ENCODE peak calls at places on chromosomes 1 and 21, in ten cellular contexts. E is psoas muscle, S is AG10803, T is uterus, X is heart right ventricle, K is HFF-Myc, R is GM12865, A is BJ, H is breast epithelium, B is fibroblast of lung. U is an unnamed sample.

GRCh38 chr1:10407201-10407600 is 8.3 kb downstream of the PGD start:
- DNase-seq in E (no peak), S (no peak), T (no peak), X (no peak), K (no peak), R (no peak), A (no peak), H (no peak), B (no peak), U (no peak)

GRCh38 chr1:43414634-43415223 is 25.0 kb downstream of the SZT2 start:
- DNase-seq in E (peak; percentile 48), S (peak; percentile 26), T (peak; percentile 53), X (peak; percentile 50), K (no peak), R (peak; percentile 62), A (no peak), H (no peak), B (peak; percentile 41), U (no peak)

GRCh38 chr21:43188181-43188580 is 19.4 kb downstream of the CRYAA start:
- DNase-seq in E (no peak), S (no peak), T (no peak), X (no peak), K (no peak), R (no peak), A (no peak), H (peak; percentile 22), B (no peak), U (no peak)

GRCh38 chr1:210372931-210373627 is 44.4 kb downstream of the HHAT start:
- DNase-seq in E (no peak), S (no peak), T (no peak), X (no peak), K (no peak), R (no peak), A (no peak), H (no peak), B (no peak), U (no peak)

GRCh38 chr1:205497351-205497750 is 7.1 kb upstream of the CDK18 start:
- DNase-seq in E (no peak), S (no peak), T (no peak), X (no peak), K (no peak), R (no peak), A (no peak), H (no peak), B (no peak), U (no peak)

GRCh38 chr1:157574836-157575235 is 22.5 kb upstream of the FCRL5 start:
- DNase-seq in E (no peak), S (no peak), T (no peak), X (no peak), K (no peak), R (no peak), A (no peak), H (no peak), B (no peak), U (no peak)

GRCh38 chr1:209530990-209531389 is 52.5 kb upstream of the CAMK1G start:
- DNase-seq in E (no peak), S (no peak), T (no peak), X (no peak), K (no peak), R (no peak), A (no peak), H (no peak), B (no peak), U (no peak)

GRCh38 chr1:85313888-85314696 is 37.7 kb upstream of the BCL10 start:
- DNase-seq in E (no peak), S (peak; percentile 98), T (no peak), X (peak; percentile 47), K (peak; percentile 88), R (no peak), A (peak; percentile 94), H (no peak), B (peak; percentile 97), U (peak; percentile 70)

GRCh38 chr1:58773406-58773840 is 10.4 kb downstream of the JUN start:
- DNase-seq in E (peak; percentile 33), S (peak; percentile 31), T (peak; percentile 58), X (peak; percentile 91), K (no peak), R (peak; percentile 65), A (no peak), H (peak; percentile 61), B (peak; percentile 86), U (peak; percentile 80)

GRCh38 chr1:3618576-3618903 is 6.3 kb upstream of the TPRG1L start:
- DNase-seq in E (no peak), S (no peak), T (no peak), X (no peak), K (no peak), R (no peak), A (no peak), H (no peak), B (no peak), U (no peak)

GRCh38 chr1:44511769-44512168 is 106.7 kb downstream of the RNF220 start:
- DNase-seq in E (no peak), S (peak; percentile 8), T (no peak), X (no peak), K (no peak), R (peak; percentile 63), A (no peak), H (no peak), B (no peak), U (no peak)

GRCh38 chr1:156643266-156644092 is 1.6 kb downstream of the BCAN start:
- DNase-seq in E (no peak), S (no peak), T (no peak), X (no peak), K (no peak), R (peak; percentile 66), A (no peak), H (no peak), B (no peak), U (no peak)

GRCh38 chr1:1080951-1081310 is 6.8 kb upstream of the RNF223 start:
- DNase-seq in E (no peak), S (no peak), T (no peak), X (peak; percentile 4), K (no peak), R (no peak), A (no peak), H (peak; percentile 48), B (no peak), U (no peak)
- H3K4me3 ChIP-seq in E (no peak overlapping the region), S (no peak overlapping the region), T (no peak overlapping the region), X (no peak overlapping the region), K (no peak overlapping the region), R (no peak overlapping the region), A (no peak overlapping the region), H (no peak overlapping the region), B (no peak overlapping the region), U (no peak overlapping the region)

GRCh38 chr1:200304146-200304545 is 105.7 kb downstream of the ZNF281 start:
- DNase-seq in E (no peak), S (peak; percentile 52), T (no peak), X (no peak), K (no peak), R (no peak), A (no peak), H (no peak), B (no peak), U (no peak)

GRCh38 chr1:200299571-200299970 is 110.3 kb downstream of the ZNF281 start:
- DNase-seq in E (no peak), S (peak; percentile 73), T (no peak), X (no peak), K (no peak), R (no peak), A (no peak), H (no peak), B (peak; percentile 25), U (no peak)

GRCh38 chr1:200302893-200303250 is 107.0 kb downstream of the ZNF281 start:
- DNase-seq in E (no peak), S (peak; percentile 42), T (no peak), X (no peak), K (no peak), R (no peak), A (no peak), H (no peak), B (peak; percentile 13), U (no peak)

GRCh38 chr1:200301152-200301551 is 108.7 kb downstream of the ZNF281 start:
- DNase-seq in E (no peak), S (no peak), T (no peak), X (no peak), K (no peak), R (no peak), A (no peak), H (no peak), B (no peak), U (no peak)

GRCh38 chr1:200302192-200302892 is 107.5 kb downstream of the ZNF281 start:
- DNase-seq in E (no peak), S (peak; percentile 40), T (no peak), X (peak; percentile 11), K (no peak), R (peak; percentile 65), A (no peak), H (no peak), B (peak; percentile 41), U (no peak)
- TF ChIP-seq CTCF in E (no peak), S (peak; percentile 23), T (no peak), X (no peak), K (no peak), R (no peak), A (no peak), H (no peak), B (peak; percentile 16), U (no peak)

DNA sequence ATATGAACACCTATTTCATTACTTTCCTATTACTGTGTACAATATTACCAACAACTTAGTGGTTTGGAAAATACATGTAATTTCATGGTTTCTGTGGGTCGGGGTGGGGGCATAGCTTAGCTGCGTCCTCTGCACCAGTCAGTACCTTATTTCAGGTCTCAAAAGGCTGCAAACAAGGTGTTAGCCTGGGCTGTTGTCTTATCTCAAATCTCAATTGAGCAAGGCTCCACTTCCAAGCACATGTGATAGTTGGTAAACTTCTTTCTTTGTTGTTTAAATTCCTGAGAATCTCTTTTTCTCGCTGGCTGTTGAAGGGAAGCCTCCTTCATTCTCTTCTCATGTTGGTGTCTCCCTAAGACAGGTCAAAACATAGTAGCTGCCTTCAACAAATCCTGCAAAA is 485.4 kb downstream of the AMY1C start:
- DNase-seq in E (no peak), S (no peak), T (no peak), X (no peak), K (no peak), R (no peak), A (no peak), H (no peak), B (no peak), U (no peak)
- H3K4me3 ChIP-seq in E (no peak overlapping the region), S (no peak overlapping the region), T (no peak overlapping the region), X (no peak overlapping the region), K (no peak overlapping the region), R (no peak overlapping the region), A (no peak overlapping the region), H (no peak overlapping the region), B (no peak overlapping the region), U (no peak overlapping the region)

DNA sequence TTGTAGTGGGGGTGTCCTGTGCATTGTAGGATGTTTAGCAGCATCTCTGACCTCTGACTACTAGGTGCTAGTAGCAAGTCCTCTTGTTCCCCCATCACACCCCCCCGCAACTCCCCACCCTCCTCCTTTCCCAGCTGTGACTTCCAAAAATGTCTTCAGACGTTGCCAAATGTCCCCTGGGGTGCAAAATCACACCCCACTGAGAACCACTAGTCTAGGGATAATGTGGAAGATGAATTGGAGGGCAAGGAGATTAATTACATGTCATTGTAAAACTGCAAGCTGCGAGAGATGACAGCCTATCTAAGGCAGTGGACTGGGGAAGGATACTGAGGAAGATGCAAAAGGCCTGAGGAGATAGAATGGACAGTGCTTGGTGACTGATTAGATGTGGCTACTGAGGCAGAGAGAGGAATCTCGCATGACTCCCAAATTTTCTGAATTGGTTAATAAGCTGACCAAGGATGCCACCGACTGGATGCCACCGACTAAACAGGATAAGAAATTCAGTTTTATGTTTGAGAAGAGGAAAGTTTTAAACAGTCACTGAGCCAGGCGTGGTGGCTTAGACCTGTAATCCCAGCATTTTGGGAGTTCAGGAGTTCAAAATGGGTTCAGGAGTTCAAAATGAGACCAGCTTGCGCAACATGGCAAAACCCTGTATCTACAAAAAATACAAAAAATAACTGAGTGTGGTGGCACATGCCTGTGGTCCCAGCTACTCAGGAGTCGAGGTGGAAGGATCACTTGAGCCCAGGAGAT is 3.1 kb upstream of the JAK1 start:
- DNase-seq in E (no peak), S (peak; percentile 29), T (no peak), X (no peak), K (no peak), R (no peak), A (no peak), H (no peak), B (no peak), U (no peak)
- TF ChIP-seq CTCF in E (no peak), S (peak; percentile 39), T (no peak), X (no peak), K (no peak), R (no peak), A (no peak), H (no peak), B (peak; percentile 23), U (peak; percentile 8)